ENCODE peak calls at places on chromosomes 3 and 15, in nine cellular contexts. O is activated CD4-positive, alpha-beta T cell treated with anti-CD3 and anti-CD28 coated beads, Interleukin-2, amount 50 U/mL, for 1 hour; W is GM12865; J is foreskin fibroblast; L is stimulated activated CD4-positive, alpha-beta T cell treated with anti-CD3 and anti-CD28 coated beads, TNF-alpha, amount 100 ng/mL, for 4 hours; X is fibroblast of lung; C is lung microvascular endothelial cell; Q is SHP77; E is smooth muscle cell of the brain vasculature. G is an unnamed sample.

GRCh38 chr3:119145500-119146167 is at the start of gene TEX55:
- DNase-seq in Q (peak; percentile 36), W (peak; percentile 46), J (peak; percentile 42), O (no peak), X (peak; percentile 32), E (no peak), L (peak; percentile 2), C (peak; percentile 33), G (peak; percentile 8)

GRCh38 chr3:134044459-134044858 is 14.7 kb upstream of the SLCO2A1 start:
- DNase-seq in Q (no peak), O (no peak), E (no peak), C (no peak), X (no peak), W (no peak), L (no peak), J (no peak), G (no peak)

GRCh38 chr3:102006812-102007485 is 157.6 kb downstream of the NFKBIZ start:
- DNase-seq in X (peak; percentile 94), L (no peak), Q (no peak), J (peak; percentile 93), C (peak; percentile 51), O (no peak), W (no peak), E (peak; percentile 93), G (peak; percentile 41)

GRCh38 chr3:43707998-43708397 is 17.3 kb downstream of the ABHD5 start:
- DNase-seq in L (no peak), O (no peak), X (peak; percentile 90), E (peak; percentile 62), Q (no peak), W (no peak), C (no peak), J (peak; percentile 88), G (no peak)

GRCh38 chr15:69392352-69392751 is 21.8 kb upstream of the KIF23 start:
- DNase-seq in J (no peak), E (no peak), X (no peak), O (no peak), C (no peak), Q (no peak), W (no peak), L (no peak), G (no peak)

GRCh38 chr3:4351164-4351855 is 48.1 kb downstream of the SETMAR start:
- DNase-seq in Q (no peak), J (peak; percentile 50), E (no peak), C (peak; percentile 57), W (no peak), X (peak; percentile 37), O (peak; percentile 16), L (no peak), G (no peak)

GRCh38 chr15:48800245-48800644 is 10.6 kb downstream of the CEP152 start:
- DNase-seq in E (no peak), L (no peak), J (no peak), W (no peak), Q (no peak), X (no peak), O (no peak), C (no peak), G (no peak)

GRCh38 chr3:145197051-145197562 is 963.9 kb downstream of the PLOD2 start:
- DNase-seq in X (no peak), J (no peak), Q (no peak), L (no peak), O (no peak), W (no peak), C (no peak), E (no peak), G (no peak)

GRCh38 chr3:142064454-142064853 is 84.9 kb downstream of the TFDP2 start:
- DNase-seq in J (no peak), C (no peak), X (no peak), W (no peak), Q (no peak), E (no peak), O (no peak), L (no peak), G (no peak)

GRCh38 chr3:56885461-56885860 is 83.7 kb upstream of the ARHGEF3 start:
- DNase-seq in J (no peak), X (no peak), C (no peak), E (no peak), L (no peak), W (no peak), Q (no peak), O (no peak), G (no peak)

GRCh38 chr3:31534036-31534435 is 1.3 kb downstream of the STT3B start:
- DNase-seq in Q (no peak), L (no peak), E (no peak), C (peak; percentile 23), J (peak; percentile 14), X (peak; percentile 37), W (peak; percentile 47), O (no peak), G (peak; percentile 53)

GRCh38 chr3:13575459-13576061 is 26.6 kb downstream of the FBLN2 start:
- DNase-seq in Q (no peak), O (no peak), W (no peak), X (peak; percentile 17), J (peak; percentile 41), L (no peak), E (no peak), C (no peak), G (no peak)

GRCh38 chr3:133121471-133121870 is 83.3 kb downstream of the TMEM108 start:
- DNase-seq in L (no peak), C (no peak), W (no peak), Q (no peak), X (no peak), O (no peak), J (no peak), E (no peak), G (no peak)

GRCh38 chr3:85589145-85589544 is 630.4 kb downstream of the CADM2 start:
- DNase-seq in Q (no peak), X (peak; percentile 73), L (no peak), O (no peak), E (peak; percentile 59), W (no peak), C (no peak), J (peak; percentile 89), G (no peak)

GRCh38 chr3:192991351-192991750 is 73.7 kb upstream of the MB21D2 start:
- DNase-seq in J (no peak), Q (no peak), C (no peak), W (no peak), L (no peak), E (no peak), X (no peak), O (no peak), G (no peak)

GRCh38 chr3:19808834-19809233 is 125.2 kb downstream of the EFHB start:
- DNase-seq in L (no peak), Q (no peak), J (no peak), C (no peak), O (no peak), W (no peak), E (no peak), X (no peak), G (no peak)

GRCh38 chr15:101064795-101065569 is 145.8 kb downstream of the LRRK1 start:
- DNase-seq in O (no peak), Q (no peak), W (no peak), X (no peak), J (no peak), C (no peak), L (no peak), E (no peak), G (no peak)

GRCh38 chr15:58380280-58380945 is 51.4 kb upstream of the LIPC start:
- DNase-seq in Q (no peak), O (no peak), E (no peak), W (no peak), L (no peak), J (no peak), X (no peak), C (peak; percentile 15), G (no peak)

GRCh38 chr15:89860851-89861360 is 32.9 kb downstream of the AP3S2 start:
- DNase-seq in O (no peak), W (no peak), J (no peak), L (no peak), X (no peak), Q (no peak), C (no peak), E (no peak), G (no peak)

GRCh38 chr3:182979103-182979697 is 1.1 kb downstream of the DCUN1D1 start:
- DNase-seq in E (no peak), W (peak; percentile 40), X (no peak), O (no peak), J (peak; percentile 37), Q (no peak), L (no peak), C (peak; percentile 39), G (peak; percentile 41)

GRCh38 chr3:60598668-60599067 is 652.6 kb downstream of the FHIT start:
- DNase-seq in W (no peak), O (no peak), L (no peak), C (no peak), Q (no peak), J (no peak), X (peak; percentile 39), E (no peak), G (no peak)

GRCh38 chr3:8371085-8371551 is 130.5 kb upstream of the LMCD1 start:
- DNase-seq in L (no peak), W (no peak), X (peak; percentile 78), J (peak; percentile 73), O (no peak), C (no peak), Q (no peak), E (no peak), G (no peak)

GRCh38 chr3:52697622-52697946 is 8.0 kb downstream of the GLT8D1 start:
- DNase-seq in C (no peak), Q (no peak), O (no peak), J (peak; percentile 23), L (no peak), X (no peak), E (no peak), W (no peak), G (no peak)

GRCh38 chr3:172201990-172202318 is 162.6 kb downstream of the FNDC3B start:
- DNase-seq in O (no peak), E (no peak), Q (no peak), L (no peak), C (peak; percentile 41), W (no peak), J (peak; percentile 88), X (peak; percentile 98), G (no peak)

GRCh38 chr3:197368821-197369220 is 70.4 kb upstream of the DLG1 start:
- DNase-seq in X (no peak), J (no peak), W (no peak), Q (no peak), C (no peak), E (no peak), O (no peak), L (no peak), G (no peak)

GRCh38 chr3:42035816-42036482 is 55.2 kb upstream of the TRAK1 start:
- DNase-seq in Q (no peak), L (no peak), W (no peak), O (no peak), X (no peak), J (peak; percentile 28), C (no peak), E (no peak), G (peak; percentile 85)

GRCh38 chr3:138078901-138079344 is 36.5 kb downstream of the DZIP1L start:
- DNase-seq in Q (no peak), J (peak; percentile 96), W (no peak), O (no peak), L (no peak), X (peak; percentile 85), E (peak; percentile 93), C (no peak), G (no peak)

GRCh38 chr3:119018690-119019463 is 15.8 kb downstream of the IGSF11 start:
- DNase-seq in C (no peak), Q (no peak), O (no peak), X (no peak), L (no peak), J (no peak), E (no peak), W (no peak), G (no peak)

GRCh38 chr3:129433565-129433964 is 5.1 kb upstream of the EFCAB12 start:
- DNase-seq in Q (no peak), O (no peak), J (no peak), X (no peak), L (no peak), C (no peak), W (no peak), E (no peak), G (no peak)

GRCh38 chr3:62284442-62284841 is 88.9 kb downstream of the FEZF2 start:
- DNase-seq in W (peak; percentile 6), E (no peak), C (no peak), X (no peak), L (no peak), J (no peak), O (no peak), Q (no peak), G (no peak)

GRCh38 chr15:73908822-73909122 is 17.5 kb upstream of the LOXL1 start:
- DNase-seq in L (no peak), X (no peak), W (no peak), O (no peak), J (no peak), C (no peak), E (no peak), Q (no peak), G (no peak)